ENCODE peak calls at places on chromosomes 11 and 22, in eight cellular contexts. R, V, Y, W, B, L, I and Z are unnamed samples.

GRCh38 chr11:110124605-110125004 is 31.4 kb downstream of the ZC3H12C start:
- DNase-seq in R (no peak), V (no peak), Y (no peak), W (no peak), B (no peak), L (no peak), I (no peak), Z (no peak)

GRCh38 chr22:48927591-48927990 is 900.1 kb downstream of the BRD1 start:
- DNase-seq in R (no peak), V (no peak), Y (no peak), W (no peak), B (no peak), L (no peak), I (no peak), Z (no peak)

GRCh38 chr11:119729581-119730346 is 764 bp upstream of the NECTIN1 start:
- DNase-seq in R (peak; percentile 71), V (peak; percentile 71), Y (peak; percentile 62), W (peak; percentile 74), B (peak; percentile 85), L (peak; percentile 61), I (peak; percentile 68), Z (peak; percentile 55)

GRCh38 chr11:5297671-5298070 is 4.1 kb downstream of the OR51B4 start:
- DNase-seq in R (no peak), V (no peak), Y (no peak), W (no peak), B (no peak), L (no peak), I (no peak), Z (no peak)

GRCh38 chr11:130737866-130738431 is 178.3 kb downstream of the SNX19 start:
- DNase-seq in R (peak; percentile 23), V (peak; percentile 53), Y (peak; percentile 54), W (no peak), B (no peak), L (peak; percentile 88), I (no peak), Z (no peak)

GRCh38 chr11:130848361-130849214 is 67.7 kb downstream of the SNX19 start:
- DNase-seq in R (no peak), V (no peak), Y (no peak), W (no peak), B (no peak), L (no peak), I (no peak), Z (peak; percentile 39)

GRCh38 chr22:31128156-31128555 is 5.4 kb downstream of the INPP5J start:
- DNase-seq in R (no peak), V (no peak), Y (no peak), W (no peak), B (no peak), L (no peak), I (no peak), Z (no peak)

GRCh38 chr22:21624120-21624879 is 5.5 kb downstream of the YDJC start:
- DNase-seq in R (peak; percentile 29), V (no peak), Y (no peak), W (peak; percentile 74), B (no peak), L (no peak), I (peak; percentile 36), Z (no peak)

GRCh38 chr11:69337211-69337721 is 43.3 kb downstream of the MYEOV start:
- DNase-seq in R (peak; percentile 88), V (no peak), Y (no peak), W (peak; percentile 17), B (no peak), L (no peak), I (no peak), Z (no peak)

GRCh38 chr22:43971112-43971511 is 15.9 kb downstream of the SAMM50 start:
- DNase-seq in R (no peak), V (no peak), Y (no peak), W (peak; percentile 26), B (no peak), L (no peak), I (no peak), Z (no peak)

GRCh38 chr22:23696326-23696851 is 5.6 kb downstream of the RGL4 start:
- DNase-seq in R (no peak), V (peak; percentile 40), Y (no peak), W (no peak), B (no peak), L (no peak), I (no peak), Z (peak; percentile 13)

GRCh38 chr22:46121523-46122287 is 28.6 kb upstream of the PPARA start:
- DNase-seq in R (no peak), V (no peak), Y (no peak), W (no peak), B (no peak), L (no peak), I (no peak), Z (no peak)

GRCh38 chr11:44637477-44637876 is 72.0 kb downstream of the CD82 start:
- DNase-seq in R (no peak), V (no peak), Y (no peak), W (no peak), B (no peak), L (no peak), I (no peak), Z (no peak)

GRCh38 chr11:83072689-83073242 is 1.1 kb upstream of the RAB30 start:
- DNase-seq in R (no peak), V (no peak), Y (no peak), W (no peak), B (no peak), L (no peak), I (no peak), Z (no peak)
- H3K27ac ChIP-seq in R (peak overlapping the region; percentile 97), V (peak overlapping the region; percentile 94), Y (peak overlapping the region; percentile 97), W (peak overlapping the region; percentile 96), B (peak overlapping the region; percentile 97), L (peak overlapping the region; percentile 75), I (peak overlapping the region; percentile 95), Z (peak overlapping the region; percentile 71)

GRCh38 chr11:77147668-77148321 is 19.7 kb downstream of the MYO7A start:
- DNase-seq in R (peak; percentile 51), V (no peak), Y (no peak), W (no peak), B (no peak), L (no peak), I (no peak), Z (peak; percentile 36)
- TF ChIP-seq POLR2A in R (no peak), V (no peak), Y (no peak), W (no peak), B (no peak), L (no peak), I (no peak), Z (no peak)

DNA sequence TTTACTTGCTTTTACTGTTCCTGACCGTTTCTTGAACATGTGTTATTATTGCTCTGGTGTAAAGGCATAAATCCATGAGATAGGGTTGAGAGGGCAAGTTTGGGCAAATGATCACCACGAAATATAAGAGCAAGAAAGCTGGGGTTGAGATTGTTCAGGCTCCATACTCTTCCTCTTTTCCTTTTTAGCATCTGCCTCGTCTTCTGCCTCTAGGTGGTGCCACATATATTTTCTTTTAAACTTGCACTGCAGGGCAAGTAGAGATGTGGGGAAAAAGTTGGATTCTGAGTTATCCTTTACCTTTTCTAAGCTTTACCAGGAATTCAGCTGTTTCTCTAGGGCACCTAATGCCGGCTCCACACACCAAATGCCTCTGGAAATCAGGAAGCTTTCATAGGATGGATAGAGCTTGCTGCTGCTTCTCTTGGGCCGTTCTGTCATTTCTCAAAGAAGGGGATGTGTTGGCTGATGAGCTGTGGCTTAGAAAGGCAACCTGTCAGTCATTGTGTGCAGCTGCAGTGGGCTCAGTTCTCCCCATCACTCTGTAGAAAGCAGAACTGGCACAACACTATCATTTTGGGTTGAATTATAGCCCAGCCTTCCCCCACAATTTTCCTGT is 98.2 kb downstream of the LDLRAD3 start:
- DNase-seq in R (no peak), V (no peak), Y (no peak), W (no peak), B (no peak), L (peak; percentile 29), I (no peak), Z (no peak)
- H3K27ac ChIP-seq in R (no peak overlapping the region), V (no peak overlapping the region), Y (no peak overlapping the region), W (no peak overlapping the region), B (no peak overlapping the region), L (no peak overlapping the region), I (no peak overlapping the region), Z (no peak overlapping the region)

GRCh38 chr11:73237471-73238290 is 19.6 kb downstream of the P2RY2 start:
- DNase-seq in R (no peak), V (peak; percentile 86), Y (no peak), W (no peak), B (no peak), L (peak; percentile 30), I (no peak), Z (peak; percentile 0)
- TF ChIP-seq POLR2A in R (no peak), V (no peak), Y (no peak), W (no peak), B (no peak), L (no peak), I (no peak), Z (no peak)

DNA sequence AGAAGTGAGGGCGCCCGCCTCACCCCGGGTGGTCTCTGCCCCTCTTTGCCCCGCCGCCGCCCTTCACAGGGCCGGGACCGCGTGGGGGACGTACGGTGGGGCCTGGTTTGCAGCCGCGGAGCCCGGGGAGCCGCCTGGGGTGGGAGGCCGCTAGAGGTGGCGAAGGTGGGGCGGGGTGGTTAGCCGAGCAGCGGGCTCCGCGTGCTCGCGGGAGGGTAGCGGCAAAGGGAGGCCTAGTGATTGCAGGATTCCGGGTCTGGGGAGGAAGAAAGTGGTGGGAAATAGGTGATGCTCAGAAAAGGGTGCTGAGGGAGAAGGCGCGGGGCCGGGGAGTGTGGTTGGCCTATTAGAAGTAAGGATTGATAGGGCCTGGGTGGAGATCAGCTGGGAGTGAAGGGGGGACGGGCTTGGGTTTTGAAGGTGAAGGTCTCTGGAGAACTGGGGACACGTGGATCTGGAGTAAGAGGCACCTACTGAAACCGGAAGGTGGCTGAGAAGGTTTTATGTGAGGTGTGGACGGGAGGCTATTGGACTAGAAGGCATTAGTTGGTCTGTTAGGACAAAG is 571 bp downstream of the FAR1 start:
- DNase-seq in R (peak; percentile 56), V (peak; percentile 49), Y (no peak), W (no peak), B (no peak), L (peak; percentile 45), I (peak; percentile 37), Z (peak; percentile 41)
- H3K27ac ChIP-seq in R (peak overlapping the region; percentile 71), V (peak overlapping the region; percentile 84), Y (peak overlapping the region; percentile 80), W (no peak overlapping the region), B (peak overlapping the region; percentile 94), L (peak overlapping the region; percentile 46), I (peak overlapping the region; percentile 87), Z (peak overlapping the region; percentile 86)